ENCODE peak calls at places on chromosomes 3 and 15, in ten cellular contexts. K, R, C, L, U, H, X, W, M and V are unnamed samples.

GRCh38 chr3:168974628-168975403 is 688.7 kb downstream of the MECOM start:
- DNase-seq in K (peak; percentile 33), R (no peak), C (no peak), L (no peak), U (no peak), H (no peak), X (no peak), W (no peak), M (no peak), V (no peak)

GRCh38 chr15:56732881-56733130 is 503 bp downstream of the ZNF280D start:
- DNase-seq in K (no peak), R (no peak), C (no peak), L (no peak), U (no peak), H (no peak), X (no peak), W (no peak), M (no peak), V (no peak)

GRCh38 chr3:172106989-172107388 is 67.6 kb downstream of the FNDC3B start:
- DNase-seq in K (peak; percentile 70), R (no peak), C (no peak), L (no peak), U (peak; percentile 33), H (peak; percentile 77), X (no peak), W (no peak), M (no peak), V (no peak)

GRCh38 chr3:2303567-2303966 is 204.9 kb downstream of the CNTN4 start:
- DNase-seq in K (peak; percentile 2), R (peak; percentile 0), C (no peak), L (peak; percentile 45), U (no peak), H (no peak), X (no peak), W (no peak), M (no peak), V (no peak)

GRCh38 chr15:101022876-101023275 is 103.7 kb downstream of the LRRK1 start:
- DNase-seq in K (no peak), R (no peak), C (no peak), L (no peak), U (peak; percentile 2), H (no peak), X (no peak), W (no peak), M (no peak), V (no peak)

GRCh38 chr3:119965692-119966091 is 128.6 kb downstream of the GSK3B start:
- DNase-seq in K (peak; percentile 18), R (no peak), C (no peak), L (no peak), U (no peak), H (no peak), X (no peak), W (no peak), M (no peak), V (no peak)

GRCh38 chr3:8990266-8991215 is 27.3 kb upstream of the RAD18 start:
- DNase-seq in K (no peak), R (peak; percentile 9), C (peak; percentile 88), L (no peak), U (no peak), H (no peak), X (peak; percentile 28), W (peak; percentile 81), M (no peak), V (no peak)

GRCh38 chr3:29183346-29184087 is 97.4 kb upstream of the RBMS3 start:
- DNase-seq in K (peak; percentile 78), R (peak; percentile 55), C (peak; percentile 42), L (peak; percentile 59), U (no peak), H (no peak), X (peak; percentile 52), W (peak; percentile 89), M (no peak), V (no peak)

GRCh38 chr3:94862703-94863102 is 799.8 kb downstream of the NSUN3 start:
- DNase-seq in K (peak; percentile 1), R (peak; percentile 18), C (no peak), L (peak; percentile 21), U (no peak), H (no peak), X (peak; percentile 13), W (peak; percentile 1), M (no peak), V (no peak)

GRCh38 chr3:119557874-119558264 is 1.5 kb downstream of the CD80 start:
- DNase-seq in K (no peak), R (no peak), C (no peak), L (no peak), U (no peak), H (no peak), X (no peak), W (no peak), M (no peak), V (no peak)

GRCh38 chr3:77319711-77320110 is 279.8 kb downstream of the ROBO2 start:
- DNase-seq in K (no peak), R (no peak), C (no peak), L (peak; percentile 57), U (no peak), H (no peak), X (no peak), W (peak; percentile 42), M (no peak), V (no peak)

GRCh38 chr3:152943645-152944044 is 108.7 kb downstream of the P2RY1 start:
- DNase-seq in K (no peak), R (peak; percentile 7), C (no peak), L (no peak), U (no peak), H (no peak), X (peak; percentile 10), W (peak; percentile 11), M (no peak), V (no peak)

GRCh38 chr15:81813215-81813614 is 232.6 kb downstream of the MEX3B start:
- DNase-seq in K (peak; percentile 9), R (no peak), C (no peak), L (no peak), U (no peak), H (no peak), X (no peak), W (no peak), M (no peak), V (no peak)

GRCh38 chr3:152635354-152635753 is 199.6 kb upstream of the P2RY1 start:
- DNase-seq in K (no peak), R (peak; percentile 21), C (no peak), L (no peak), U (no peak), H (no peak), X (peak; percentile 42), W (no peak), M (no peak), V (no peak)

GRCh38 chr3:45779746-45780735 is 16.3 kb downstream of the SLC6A20 start:
- DNase-seq in K (no peak), R (no peak), C (no peak), L (no peak), U (no peak), H (no peak), X (no peak), W (no peak), M (no peak), V (no peak)

GRCh38 chr15:45583731-45584639 is 3.2 kb upstream of the BLOC1S6 start:
- DNase-seq in K (peak; percentile 19), R (no peak), C (no peak), L (peak; percentile 31), U (no peak), H (no peak), X (peak; percentile 12), W (no peak), M (no peak), V (no peak)

GRCh38 chr3:12400795-12401194 is 83.5 kb upstream of the TSEN2 start:
- DNase-seq in K (peak; percentile 85), R (peak; percentile 79), C (peak; percentile 53), L (no peak), U (no peak), H (no peak), X (peak; percentile 79), W (peak; percentile 89), M (no peak), V (no peak)

GRCh38 chr15:78768531-78769408 is 42.5 kb downstream of the ADAMTS7 start:
- DNase-seq in K (no peak), R (no peak), C (no peak), L (no peak), U (no peak), H (no peak), X (no peak), W (no peak), M (no peak), V (peak; percentile 72)

GRCh38 chr3:146280859-146281258 is 30.0 kb upstream of the PLSCR4 start:
- DNase-seq in K (no peak), R (no peak), C (peak; percentile 33), L (no peak), U (no peak), H (no peak), X (peak; percentile 33), W (no peak), M (no peak), V (no peak)

GRCh38 chr3:4930501-4930900 is 48.7 kb upstream of the BHLHE40 start:
- DNase-seq in K (no peak), R (no peak), C (no peak), L (no peak), U (no peak), H (no peak), X (no peak), W (no peak), M (no peak), V (no peak)

GRCh38 chr3:105523496-105523895 is 156.8 kb downstream of the ALCAM start:
- DNase-seq in K (peak; percentile 66), R (peak; percentile 33), C (no peak), L (no peak), U (no peak), H (no peak), X (peak; percentile 10), W (peak; percentile 49), M (no peak), V (no peak)

GRCh38 chr3:66473637-66474036 is 27.2 kb downstream of the LRIG1 start:
- DNase-seq in K (peak; percentile 37), R (peak; percentile 50), C (peak; percentile 36), L (no peak), U (no peak), H (no peak), X (peak; percentile 44), W (no peak), M (no peak), V (no peak)

GRCh38 chr3:194680888-194681615 is 4.6 kb upstream of the FAM43A start:
- DNase-seq in K (no peak), R (no peak), C (no peak), L (no peak), U (no peak), H (no peak), X (no peak), W (no peak), M (no peak), V (no peak)

GRCh38 chr3:141386611-141387110 is 18.4 kb downstream of the ZBTB38 start:
- DNase-seq in K (no peak), R (peak; percentile 81), C (no peak), L (peak; percentile 78), U (peak; percentile 64), H (no peak), X (peak; percentile 58), W (peak; percentile 65), M (no peak), V (no peak)

GRCh38 chr3:21256932-21257331 is 494.1 kb downstream of the ZNF385D start:
- DNase-seq in K (no peak), R (peak; percentile 54), C (no peak), L (no peak), U (no peak), H (no peak), X (peak; percentile 40), W (no peak), M (no peak), V (no peak)

GRCh38 chr3:186254676-186255665 is 107.1 kb downstream of the DGKG start:
- DNase-seq in K (no peak), R (no peak), C (no peak), L (peak; percentile 19), U (peak; percentile 50), H (no peak), X (peak; percentile 4), W (no peak), M (no peak), V (no peak)

GRCh38 chr3:156382458-156383346 is 172.2 kb downstream of the SSR3 start:
- DNase-seq in K (peak; percentile 56), R (peak; percentile 60), C (peak; percentile 13), L (peak; percentile 70), U (no peak), H (no peak), X (peak; percentile 51), W (peak; percentile 30), M (no peak), V (no peak)

GRCh38 chr15:43285609-43286037 is 18.9 kb upstream of the TGM5 start:
- DNase-seq in K (peak; percentile 61), R (peak; percentile 75), C (peak; percentile 81), L (peak; percentile 77), U (peak; percentile 60), H (peak; percentile 56), X (peak; percentile 69), W (peak; percentile 64), M (no peak), V (no peak)